ENCODE peak calls at places on chromosomes 7 and 10, in nine cellular contexts. M, R, I, F, V, J, Y, P and H are unnamed samples.

GRCh38 chr7:132210821-132211220 is 365.4 kb downstream of the PLXNA4 start:
- DNase-seq in M (no peak), R (no peak), I (no peak), F (no peak), V (no peak), J (no peak), Y (no peak), P (no peak), H (no peak)

GRCh38 chr7:22695476-22696132 is 31.4 kb upstream of the IL6 start:
- DNase-seq in M (no peak), R (no peak), I (no peak), F (no peak), V (no peak), J (no peak), Y (no peak), P (no peak), H (no peak)

GRCh38 chr10:104937528-104937927 is 296.4 kb downstream of the SORCS3 start:
- DNase-seq in M (no peak), R (no peak), I (no peak), F (peak), V (peak), J (peak), Y (peak), P (no peak), H (no peak)

GRCh38 chr10:99532687-99533495 is at the start of gene NKX2-3:
- DNase-seq in M (peak), R (peak), I (peak), F (peak), V (peak), J (no peak), Y (peak), P (peak), H (peak)

GRCh38 chr7:85705076-85705475 is 518.2 kb upstream of the SEMA3D start:
- DNase-seq in M (no peak), R (no peak), I (no peak), F (no peak), V (no peak), J (no peak), Y (no peak), P (no peak), H (no peak)

GRCh38 chr10:133258818-133259602 is 17.7 kb downstream of the ADAM8 start:
- DNase-seq in M (peak), R (peak), I (peak), F (peak), V (peak), J (peak), Y (peak), P (peak), H (peak)

GRCh38 chr7:134394046-134394445 is 64.9 kb downstream of the AKR1B1 start:
- DNase-seq in M (no peak), R (no peak), I (no peak), F (no peak), V (no peak), J (no peak), Y (no peak), P (no peak), H (no peak)

GRCh38 chr7:17046666-17047065 is 164.9 kb upstream of the AGR3 start:
- DNase-seq in M (peak), R (no peak), I (peak), F (no peak), V (no peak), J (no peak), Y (no peak), P (no peak), H (no peak)

GRCh38 chr10:124636271-124636993 is 107.7 kb downstream of the FAM53B start:
- DNase-seq in M (no peak), R (peak), I (no peak), F (no peak), V (no peak), J (no peak), Y (no peak), P (no peak), H (no peak)

GRCh38 chr7:159119026-159119741 is 25.5 kb downstream of the VIPR2 start:
- DNase-seq in M (no peak), R (peak), I (no peak), F (peak), V (no peak), J (no peak), Y (no peak), P (no peak), H (no peak)

GRCh38 chr7:44460325-44460724 is 30.1 kb downstream of the NUDCD3 start:
- DNase-seq in M (no peak), R (no peak), I (no peak), F (no peak), V (no peak), J (no peak), Y (no peak), P (no peak), H (peak)
- H3K4me3 ChIP-seq in M (no peak), R (no peak), I (no peak), F (no peak), V (no peak), J (no peak), Y (no peak), P (no peak), H (no peak)

GRCh38 chr7:121286742-121287699 is 41.8 kb upstream of the WNT16 start:
- DNase-seq in M (no peak), R (no peak), I (no peak), F (no peak), V (peak), J (no peak), Y (no peak), P (no peak), H (peak)
- TF ChIP-seq POLR2A in M (no peak), R (no peak), I (no peak), F (no peak), V (no peak), J (no peak), Y (no peak), P (no peak), H (no peak)

DNA sequence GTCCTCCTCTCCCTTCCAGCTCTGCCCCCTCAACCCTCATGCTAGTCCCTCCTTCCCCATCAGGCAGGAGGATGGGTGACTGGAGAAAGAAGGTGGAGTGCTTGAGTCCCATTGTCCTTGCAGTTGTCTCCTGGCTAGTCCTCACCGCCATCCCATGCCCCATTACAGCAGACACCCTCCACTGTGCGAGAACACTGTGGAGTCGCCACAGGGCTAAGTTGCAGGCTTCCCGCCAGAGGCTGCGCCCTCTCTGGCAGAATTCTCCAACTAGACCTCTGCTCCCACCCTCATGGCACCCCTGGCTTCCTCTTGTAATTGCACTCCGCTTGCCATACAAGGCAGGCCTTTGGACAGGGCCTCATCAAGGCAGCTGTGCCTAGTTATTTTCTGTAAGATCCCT is 3.1 kb downstream of the GIMAP2 start:
- DNase-seq in M (no peak), R (no peak), I (no peak), F (no peak), V (no peak), J (no peak), Y (no peak), P (no peak), H (no peak)
- H3K4me3 ChIP-seq in M (peak), R (no peak), I (no peak), F (no peak), V (no peak), J (no peak), Y (no peak), P (no peak), H (no peak)

GRCh38 chr7:143394068-143394467 is 12.9 kb downstream of the ZYX start:
- DNase-seq in M (no peak), R (no peak), I (no peak), F (no peak), V (no peak), J (no peak), Y (no peak), P (no peak), H (no peak)
- TF ChIP-seq POLR2A in M (no peak), R (no peak), I (no peak), F (no peak), V (no peak), J (no peak), Y (no peak), P (no peak), H (no peak)

GRCh38 chr7:152411389-152411788 is 24.4 kb downstream of the KMT2C start:
- DNase-seq in M (no peak), R (no peak), I (no peak), F (no peak), V (no peak), J (no peak), Y (no peak), P (no peak), H (no peak)
- H3K4me3 ChIP-seq in M (no peak), R (no peak), I (no peak), F (no peak), V (no peak), J (no peak), Y (no peak), P (peak), H (no peak)

GRCh38 chr7:157138424-157139141 is at the start of gene UBE3C:
- DNase-seq in M (peak), R (peak), I (peak), F (peak), V (peak), J (peak), Y (peak), P (peak), H (peak)

GRCh38 chr7:157139142-157140117 is 704 bp downstream of the UBE3C start:
- DNase-seq in M (peak), R (peak), I (peak), F (peak), V (peak), J (peak), Y (peak), P (peak), H (no peak)

GRCh38 chr7:157140118-157140905 is 1.6 kb downstream of the UBE3C start:
- DNase-seq in M (no peak), R (no peak), I (no peak), F (no peak), V (no peak), J (no peak), Y (no peak), P (no peak), H (peak)

GRCh38 chr7:157141525-157142060 is 2.9 kb downstream of the UBE3C start:
- DNase-seq in M (no peak), R (no peak), I (no peak), F (no peak), V (no peak), J (no peak), Y (no peak), P (no peak), H (no peak)

GRCh38 chr7:157143788-157144187 is 5.1 kb downstream of the UBE3C start:
- DNase-seq in M (no peak), R (no peak), I (no peak), F (no peak), V (no peak), J (no peak), Y (no peak), P (no peak), H (no peak)
- TF ChIP-seq POLR2A in M (no peak), R (no peak), I (no peak), F (no peak), V (no peak), J (no peak), Y (no peak), P (no peak), H (no peak)